ENCODE peak calls at places on chromosomes 13 and 19, in nine cellular contexts. One of them, this sample, is unnamed.

GRCh38 chr13:101325423-101325822 is 90.9 kb downstream of the NALCN start:
- DNase-seq in stimulated activated CD4-positive, alpha-beta T cell treated with anti-CD3 and anti-CD28 coated beads, Interleukin-2, amount 100 ng/mL, for 48 hours: no peak
- DNase-seq in EL: no peak
- DNase-seq in body of pancreas: no peak
- DNase-seq in NCI-H446: no peak
- DNase-seq in T-helper 1 cell: no peak
- DNase-seq in ACHN: no peak
- DNase-seq in left ventricle myocardium inferior: no peak
- DNase-seq in CD4-positive, alpha-beta T cell: no peak
- DNase-seq in this sample: no peak

GRCh38 chr19:40217027-40217810 is 965 bp downstream of the TTC9B start:
- DNase-seq in body of pancreas: peak; percentile 92
- DNase-seq in stimulated activated CD4-positive, alpha-beta T cell treated with anti-CD3 and anti-CD28 coated beads, Interleukin-2, amount 100 ng/mL, for 48 hours: no peak
- DNase-seq in left ventricle myocardium inferior: no peak
- DNase-seq in T-helper 1 cell: no peak
- DNase-seq in ACHN: no peak
- DNase-seq in EL: no peak
- DNase-seq in CD4-positive, alpha-beta T cell: no peak
- DNase-seq in NCI-H446: no peak
- DNase-seq in this sample: no peak

GRCh38 chr19:19371056-19371455 is 34.4 kb upstream of the GATAD2A start:
- DNase-seq in T-helper 1 cell: no peak
- DNase-seq in ACHN: no peak
- DNase-seq in stimulated activated CD4-positive, alpha-beta T cell treated with anti-CD3 and anti-CD28 coated beads, Interleukin-2, amount 100 ng/mL, for 48 hours: no peak
- DNase-seq in body of pancreas: no peak
- DNase-seq in left ventricle myocardium inferior: no peak
- DNase-seq in NCI-H446: no peak
- DNase-seq in CD4-positive, alpha-beta T cell: no peak
- DNase-seq in EL: no peak
- DNase-seq in this sample: no peak

GRCh38 chr19:2810141-2811091 is 9.3 kb upstream of the ZNF554 start:
- DNase-seq in NCI-H446: no peak
- DNase-seq in CD4-positive, alpha-beta T cell: no peak
- DNase-seq in left ventricle myocardium inferior: no peak
- DNase-seq in EL: no peak
- DNase-seq in ACHN: no peak
- DNase-seq in body of pancreas: no peak
- DNase-seq in stimulated activated CD4-positive, alpha-beta T cell treated with anti-CD3 and anti-CD28 coated beads, Interleukin-2, amount 100 ng/mL, for 48 hours: no peak
- DNase-seq in T-helper 1 cell: no peak
- DNase-seq in this sample: no peak

GRCh38 chr19:53903055-53903680 is 5.9 kb upstream of the CACNG7 start:
- DNase-seq in EL: no peak
- DNase-seq in CD4-positive, alpha-beta T cell: no peak
- DNase-seq in ACHN: peak; percentile 9
- DNase-seq in NCI-H446: no peak
- DNase-seq in left ventricle myocardium inferior: no peak
- DNase-seq in T-helper 1 cell: peak; percentile 42
- DNase-seq in stimulated activated CD4-positive, alpha-beta T cell treated with anti-CD3 and anti-CD28 coated beads, Interleukin-2, amount 100 ng/mL, for 48 hours: peak; percentile 18
- DNase-seq in body of pancreas: peak; percentile 45
- DNase-seq in this sample: no peak

GRCh38 chr13:77827350-77827749 is 91.3 kb downstream of the EDNRB start:
- DNase-seq in EL: no peak
- DNase-seq in stimulated activated CD4-positive, alpha-beta T cell treated with anti-CD3 and anti-CD28 coated beads, Interleukin-2, amount 100 ng/mL, for 48 hours: no peak
- DNase-seq in left ventricle myocardium inferior: peak; percentile 18
- DNase-seq in T-helper 1 cell: no peak
- DNase-seq in ACHN: no peak
- DNase-seq in NCI-H446: no peak
- DNase-seq in body of pancreas: no peak
- DNase-seq in CD4-positive, alpha-beta T cell: no peak
- DNase-seq in this sample: no peak

GRCh38 chr13:114130708-114131580 is 1.5 kb downstream of the RASA3 start:
- DNase-seq in EL: peak; percentile 94
- DNase-seq in T-helper 1 cell: peak; percentile 57
- DNase-seq in NCI-H446: no peak
- DNase-seq in ACHN: peak; percentile 76
- DNase-seq in CD4-positive, alpha-beta T cell: peak; percentile 66
- DNase-seq in body of pancreas: peak; percentile 47
- DNase-seq in left ventricle myocardium inferior: peak; percentile 55
- DNase-seq in stimulated activated CD4-positive, alpha-beta T cell treated with anti-CD3 and anti-CD28 coated beads, Interleukin-2, amount 100 ng/mL, for 48 hours: no peak
- DNase-seq in this sample: peak; percentile 51

GRCh38 chr13:79030513-79030912 is 371.6 kb upstream of the OBI1 start:
- DNase-seq in stimulated activated CD4-positive, alpha-beta T cell treated with anti-CD3 and anti-CD28 coated beads, Interleukin-2, amount 100 ng/mL, for 48 hours: no peak
- DNase-seq in T-helper 1 cell: no peak
- DNase-seq in left ventricle myocardium inferior: no peak
- DNase-seq in body of pancreas: no peak
- DNase-seq in CD4-positive, alpha-beta T cell: no peak
- DNase-seq in ACHN: no peak
- DNase-seq in NCI-H446: no peak
- DNase-seq in EL: no peak
- DNase-seq in this sample: no peak

GRCh38 chr19:4415352-4415751 is 12.9 kb downstream of the CHAF1A start:
- DNase-seq in CD4-positive, alpha-beta T cell: no peak
- DNase-seq in T-helper 1 cell: no peak
- DNase-seq in NCI-H446: no peak
- DNase-seq in body of pancreas: no peak
- DNase-seq in EL: no peak
- DNase-seq in ACHN: no peak
- DNase-seq in stimulated activated CD4-positive, alpha-beta T cell treated with anti-CD3 and anti-CD28 coated beads, Interleukin-2, amount 100 ng/mL, for 48 hours: no peak
- DNase-seq in left ventricle myocardium inferior: no peak
- DNase-seq in this sample: no peak

GRCh38 chr13:91817250-91817649 is 418.8 kb downstream of the GPC5 start:
- DNase-seq in EL: no peak
- DNase-seq in left ventricle myocardium inferior: no peak
- DNase-seq in CD4-positive, alpha-beta T cell: no peak
- DNase-seq in NCI-H446: peak; percentile 11
- DNase-seq in ACHN: peak; percentile 21
- DNase-seq in T-helper 1 cell: no peak
- DNase-seq in body of pancreas: no peak
- DNase-seq in stimulated activated CD4-positive, alpha-beta T cell treated with anti-CD3 and anti-CD28 coated beads, Interleukin-2, amount 100 ng/mL, for 48 hours: no peak
- DNase-seq in this sample: no peak

GRCh38 chr13:111981006-111981405 is 85.9 kb upstream of the SOX1 start:
- DNase-seq in EL: no peak
- DNase-seq in left ventricle myocardium inferior: no peak
- DNase-seq in stimulated activated CD4-positive, alpha-beta T cell treated with anti-CD3 and anti-CD28 coated beads, Interleukin-2, amount 100 ng/mL, for 48 hours: no peak
- DNase-seq in T-helper 1 cell: no peak
- DNase-seq in NCI-H446: no peak
- DNase-seq in CD4-positive, alpha-beta T cell: no peak
- DNase-seq in ACHN: no peak
- DNase-seq in body of pancreas: no peak
- DNase-seq in this sample: no peak

GRCh38 chr13:39600766-39601165 is 2.2 kb downstream of the LHFPL6 start:
- DNase-seq in stimulated activated CD4-positive, alpha-beta T cell treated with anti-CD3 and anti-CD28 coated beads, Interleukin-2, amount 100 ng/mL, for 48 hours: no peak
- DNase-seq in left ventricle myocardium inferior: peak; percentile 60
- DNase-seq in T-helper 1 cell: no peak
- DNase-seq in ACHN: peak; percentile 24
- DNase-seq in NCI-H446: no peak
- DNase-seq in CD4-positive, alpha-beta T cell: no peak
- DNase-seq in EL: peak; percentile 42
- DNase-seq in body of pancreas: no peak
- DNase-seq in this sample: peak; percentile 4

GRCh38 chr19:45253396-45254027 is 2.4 kb downstream of the MARK4 start:
- DNase-seq in left ventricle myocardium inferior: no peak
- DNase-seq in CD4-positive, alpha-beta T cell: no peak
- DNase-seq in stimulated activated CD4-positive, alpha-beta T cell treated with anti-CD3 and anti-CD28 coated beads, Interleukin-2, amount 100 ng/mL, for 48 hours: no peak
- DNase-seq in ACHN: peak; percentile 43
- DNase-seq in EL: peak; percentile 21
- DNase-seq in NCI-H446: no peak
- DNase-seq in T-helper 1 cell: no peak
- DNase-seq in body of pancreas: no peak
- DNase-seq in this sample: no peak

GRCh38 chr13:59103004-59103768 is 1060.5 kb downstream of the DIAPH3 start:
- DNase-seq in CD4-positive, alpha-beta T cell: no peak
- DNase-seq in ACHN: no peak
- DNase-seq in left ventricle myocardium inferior: no peak
- DNase-seq in stimulated activated CD4-positive, alpha-beta T cell treated with anti-CD3 and anti-CD28 coated beads, Interleukin-2, amount 100 ng/mL, for 48 hours: no peak
- DNase-seq in NCI-H446: no peak
- DNase-seq in EL: no peak
- DNase-seq in body of pancreas: no peak
- DNase-seq in T-helper 1 cell: no peak
- DNase-seq in this sample: no peak

GRCh38 chr19:30788105-30788765 is 416.1 kb downstream of the ZNF536 start:
- DNase-seq in ACHN: no peak
- DNase-seq in left ventricle myocardium inferior: no peak
- DNase-seq in CD4-positive, alpha-beta T cell: no peak
- DNase-seq in T-helper 1 cell: no peak
- DNase-seq in NCI-H446: no peak
- DNase-seq in EL: no peak
- DNase-seq in stimulated activated CD4-positive, alpha-beta T cell treated with anti-CD3 and anti-CD28 coated beads, Interleukin-2, amount 100 ng/mL, for 48 hours: no peak
- DNase-seq in body of pancreas: no peak
- DNase-seq in this sample: no peak

GRCh38 chr13:35888327-35888940 is 242.7 kb downstream of the DCLK1 start:
- DNase-seq in ACHN: no peak
- DNase-seq in stimulated activated CD4-positive, alpha-beta T cell treated with anti-CD3 and anti-CD28 coated beads, Interleukin-2, amount 100 ng/mL, for 48 hours: no peak
- DNase-seq in left ventricle myocardium inferior: no peak
- DNase-seq in body of pancreas: no peak
- DNase-seq in EL: no peak
- DNase-seq in NCI-H446: peak; percentile 65
- DNase-seq in T-helper 1 cell: no peak
- DNase-seq in CD4-positive, alpha-beta T cell: no peak
- DNase-seq in this sample: no peak

GRCh38 chr13:109344552-109345157 is 441.7 kb downstream of the IRS2 start:
- DNase-seq in T-helper 1 cell: no peak
- DNase-seq in stimulated activated CD4-positive, alpha-beta T cell treated with anti-CD3 and anti-CD28 coated beads, Interleukin-2, amount 100 ng/mL, for 48 hours: no peak
- DNase-seq in ACHN: peak; percentile 35
- DNase-seq in body of pancreas: no peak
- DNase-seq in CD4-positive, alpha-beta T cell: no peak
- DNase-seq in NCI-H446: no peak
- DNase-seq in left ventricle myocardium inferior: no peak
- DNase-seq in EL: peak; percentile 86
- DNase-seq in this sample: no peak

GRCh38 chr13:114148521-114148855 is 16.1 kb upstream of the RASA3 start:
- DNase-seq in CD4-positive, alpha-beta T cell: peak; percentile 85
- DNase-seq in left ventricle myocardium inferior: no peak
- DNase-seq in ACHN: no peak
- DNase-seq in T-helper 1 cell: peak; percentile 79
- DNase-seq in NCI-H446: no peak
- DNase-seq in stimulated activated CD4-positive, alpha-beta T cell treated with anti-CD3 and anti-CD28 coated beads, Interleukin-2, amount 100 ng/mL, for 48 hours: peak; percentile 56
- DNase-seq in body of pancreas: peak; percentile 91
- DNase-seq in EL: no peak
- DNase-seq in this sample: no peak

GRCh38 chr19:5141278-5141925 is 172.5 kb downstream of the KDM4B start:
- DNase-seq in left ventricle myocardium inferior: no peak
- DNase-seq in CD4-positive, alpha-beta T cell: no peak
- DNase-seq in body of pancreas: peak; percentile 41
- DNase-seq in EL: no peak
- DNase-seq in T-helper 1 cell: no peak
- DNase-seq in stimulated activated CD4-positive, alpha-beta T cell treated with anti-CD3 and anti-CD28 coated beads, Interleukin-2, amount 100 ng/mL, for 48 hours: no peak
- DNase-seq in NCI-H446: no peak
- DNase-seq in ACHN: no peak
- DNase-seq in this sample: no peak

GRCh38 chr13:41550239-41550638 is 92.9 kb downstream of the RGCC start:
- DNase-seq in stimulated activated CD4-positive, alpha-beta T cell treated with anti-CD3 and anti-CD28 coated beads, Interleukin-2, amount 100 ng/mL, for 48 hours: no peak
- DNase-seq in EL: no peak
- DNase-seq in T-helper 1 cell: no peak
- DNase-seq in NCI-H446: no peak
- DNase-seq in CD4-positive, alpha-beta T cell: no peak
- DNase-seq in ACHN: no peak
- DNase-seq in body of pancreas: no peak
- DNase-seq in left ventricle myocardium inferior: no peak
- DNase-seq in this sample: no peak

GRCh38 chr19:1019980-1020867 is 699 bp downstream of the TMEM259 start:
- DNase-seq in T-helper 1 cell: peak; percentile 41
- DNase-seq in CD4-positive, alpha-beta T cell: no peak
- DNase-seq in ACHN: no peak
- DNase-seq in body of pancreas: no peak
- DNase-seq in EL: no peak
- DNase-seq in left ventricle myocardium inferior: no peak
- DNase-seq in NCI-H446: no peak
- DNase-seq in stimulated activated CD4-positive, alpha-beta T cell treated with anti-CD3 and anti-CD28 coated beads, Interleukin-2, amount 100 ng/mL, for 48 hours: no peak
- DNase-seq in this sample: no peak

GRCh38 chr13:41693434-41693833 is 236.1 kb downstream of the RGCC start:
- DNase-seq in left ventricle myocardium inferior: no peak
- DNase-seq in EL: peak; percentile 14
- DNase-seq in CD4-positive, alpha-beta T cell: no peak
- DNase-seq in ACHN: no peak
- DNase-seq in NCI-H446: no peak
- DNase-seq in body of pancreas: no peak
- DNase-seq in stimulated activated CD4-positive, alpha-beta T cell treated with anti-CD3 and anti-CD28 coated beads, Interleukin-2, amount 100 ng/mL, for 48 hours: no peak
- DNase-seq in T-helper 1 cell: no peak
- DNase-seq in this sample: no peak

GRCh38 chr13:108961542-108962125 is 332.2 kb downstream of the MYO16 start:
- DNase-seq in stimulated activated CD4-positive, alpha-beta T cell treated with anti-CD3 and anti-CD28 coated beads, Interleukin-2, amount 100 ng/mL, for 48 hours: no peak
- DNase-seq in T-helper 1 cell: no peak
- DNase-seq in EL: peak; percentile 46
- DNase-seq in body of pancreas: no peak
- DNase-seq in NCI-H446: no peak
- DNase-seq in ACHN: peak; percentile 59
- DNase-seq in left ventricle myocardium inferior: no peak
- DNase-seq in CD4-positive, alpha-beta T cell: no peak
- DNase-seq in this sample: no peak

GRCh38 chr13:106212436-106213010 is 322.9 kb downstream of the EFNB2 start:
- DNase-seq in CD4-positive, alpha-beta T cell: no peak
- DNase-seq in T-helper 1 cell: no peak
- DNase-seq in ACHN: no peak
- DNase-seq in body of pancreas: no peak
- DNase-seq in stimulated activated CD4-positive, alpha-beta T cell treated with anti-CD3 and anti-CD28 coated beads, Interleukin-2, amount 100 ng/mL, for 48 hours: no peak
- DNase-seq in EL: peak; percentile 2
- DNase-seq in left ventricle myocardium inferior: no peak
- DNase-seq in NCI-H446: no peak
- DNase-seq in this sample: no peak

GRCh38 chr13:33544308-33544707 is 258.8 kb upstream of the STARD13 start:
- DNase-seq in EL: no peak
- DNase-seq in NCI-H446: no peak
- DNase-seq in body of pancreas: no peak
- DNase-seq in T-helper 1 cell: no peak
- DNase-seq in left ventricle myocardium inferior: no peak
- DNase-seq in ACHN: no peak
- DNase-seq in CD4-positive, alpha-beta T cell: no peak
- DNase-seq in stimulated activated CD4-positive, alpha-beta T cell treated with anti-CD3 and anti-CD28 coated beads, Interleukin-2, amount 100 ng/mL, for 48 hours: no peak
- DNase-seq in this sample: no peak

GRCh38 chr13:105642511-105642958 is 892.9 kb downstream of the EFNB2 start:
- DNase-seq in CD4-positive, alpha-beta T cell: no peak
- DNase-seq in T-helper 1 cell: no peak
- DNase-seq in EL: peak; percentile 30
- DNase-seq in left ventricle myocardium inferior: no peak
- DNase-seq in body of pancreas: no peak
- DNase-seq in stimulated activated CD4-positive, alpha-beta T cell treated with anti-CD3 and anti-CD28 coated beads, Interleukin-2, amount 100 ng/mL, for 48 hours: no peak
- DNase-seq in ACHN: peak; percentile 84
- DNase-seq in NCI-H446: no peak
- DNase-seq in this sample: no peak

GRCh38 chr19:57212109-57212508 is 18.7 kb upstream of the AURKC start:
- DNase-seq in left ventricle myocardium inferior: no peak
- DNase-seq in body of pancreas: no peak
- DNase-seq in stimulated activated CD4-positive, alpha-beta T cell treated with anti-CD3 and anti-CD28 coated beads, Interleukin-2, amount 100 ng/mL, for 48 hours: no peak
- DNase-seq in T-helper 1 cell: no peak
- DNase-seq in EL: peak; percentile 17
- DNase-seq in CD4-positive, alpha-beta T cell: no peak
- DNase-seq in NCI-H446: no peak
- DNase-seq in ACHN: no peak
- DNase-seq in this sample: no peak

GRCh38 chr19:926595-927043 is 784 bp downstream of the ARID3A start:
- DNase-seq in NCI-H446: no peak
- DNase-seq in CD4-positive, alpha-beta T cell: no peak
- DNase-seq in stimulated activated CD4-positive, alpha-beta T cell treated with anti-CD3 and anti-CD28 coated beads, Interleukin-2, amount 100 ng/mL, for 48 hours: peak; percentile 49
- DNase-seq in ACHN: peak; percentile 27
- DNase-seq in EL: peak; percentile 43
- DNase-seq in body of pancreas: peak; percentile 63
- DNase-seq in left ventricle myocardium inferior: peak; percentile 70
- DNase-seq in T-helper 1 cell: no peak
- DNase-seq in this sample: no peak

GRCh38 chr13:74889321-74889720 is 592.6 kb downstream of the TBC1D4 start:
- DNase-seq in NCI-H446: no peak
- DNase-seq in stimulated activated CD4-positive, alpha-beta T cell treated with anti-CD3 and anti-CD28 coated beads, Interleukin-2, amount 100 ng/mL, for 48 hours: no peak
- DNase-seq in EL: no peak
- DNase-seq in CD4-positive, alpha-beta T cell: no peak
- DNase-seq in T-helper 1 cell: no peak
- DNase-seq in body of pancreas: no peak
- DNase-seq in left ventricle myocardium inferior: no peak
- DNase-seq in ACHN: no peak
- DNase-seq in this sample: no peak

GRCh38 chr19:342801-343421 is 1.7 kb downstream of the MIER2 start:
- DNase-seq in left ventricle myocardium inferior: peak; percentile 67
- DNase-seq in NCI-H446: no peak
- DNase-seq in body of pancreas: peak; percentile 52
- DNase-seq in CD4-positive, alpha-beta T cell: no peak
- DNase-seq in ACHN: no peak
- DNase-seq in stimulated activated CD4-positive, alpha-beta T cell treated with anti-CD3 and anti-CD28 coated beads, Interleukin-2, amount 100 ng/mL, for 48 hours: no peak
- DNase-seq in EL: peak; percentile 94
- DNase-seq in T-helper 1 cell: no peak
- DNase-seq in this sample: no peak

GRCh38 chr19:39009001-39009400 is 23.3 kb downstream of the FBXO27 start:
- DNase-seq in NCI-H446: no peak
- DNase-seq in EL: no peak
- DNase-seq in CD4-positive, alpha-beta T cell: no peak
- DNase-seq in left ventricle myocardium inferior: no peak
- DNase-seq in ACHN: no peak
- DNase-seq in T-helper 1 cell: no peak
- DNase-seq in body of pancreas: no peak
- DNase-seq in stimulated activated CD4-positive, alpha-beta T cell treated with anti-CD3 and anti-CD28 coated beads, Interleukin-2, amount 100 ng/mL, for 48 hours: no peak
- DNase-seq in this sample: no peak

This sample was measured in thoracic aorta.